ENCODE peak calls at places on chromosomes 1 and 21, in four cellular contexts. W is mesendoderm, N is H9, X is H1. D is an unnamed sample.

GRCh38 chr1:30523055-30524020 is 200.0 kb downstream of the MATN1 start:
- DNase-seq in W (no peak), N (no peak), X (no peak), D (peak)

GRCh38 chr1:36352910-36353878 is 29.7 kb upstream of the EVA1B start:
- DNase-seq in W (no peak), N (no peak), X (no peak), D (peak)

GRCh38 chr1:30164693-30165092 is 558.7 kb downstream of the MATN1 start:
- DNase-seq in W (no peak), N (no peak), X (no peak), D (no peak)

GRCh38 chr21:17925000-17925610 is 105.9 kb upstream of the C21orf91 start:
- DNase-seq in W (peak), N (peak), X (no peak), D (peak)

GRCh38 chr21:29287383-29287782 is 11.3 kb upstream of the BACH1 start:
- DNase-seq in W (no peak), N (no peak), X (no peak), D (peak)

GRCh38 chr1:179978199-179979079 is 23.8 kb downstream of the CEP350 start:
- DNase-seq in W (no peak), N (no peak), X (no peak), D (no peak)

GRCh38 chr1:19405761-19406481 is 79.4 kb downstream of the CAPZB start:
- DNase-seq in W (no peak), N (no peak), X (no peak), D (peak)

GRCh38 chr1:216193839-216194443 is 229.3 kb downstream of the USH2A start:
- DNase-seq in W (peak), N (peak), X (no peak), D (no peak)

GRCh38 chr1:43285269-43285986 is at the start of gene C1orf210:
- DNase-seq in W (peak), N (peak), X (peak), D (no peak)

GRCh38 chr1:14403961-14404645 is 194.4 kb upstream of the KAZN start:
- DNase-seq in W (no peak), N (peak), X (no peak), D (no peak)

GRCh38 chr1:11893907-11894251 is 32.3 kb downstream of the KIAA2013 start:
- DNase-seq in W (peak), N (peak), X (no peak), D (peak)

GRCh38 chr1:222279591-222279990 is 268.3 kb downstream of the HHIPL2 start:
- DNase-seq in W (no peak), N (no peak), X (no peak), D (no peak)

GRCh38 chr1:205963352-205963751 is 20.1 kb upstream of the SLC26A9 start:
- DNase-seq in W (no peak), N (no peak), X (no peak), D (peak)

GRCh38 chr1:167658574-167659328 is 28.7 kb downstream of the RCSD1 start:
- DNase-seq in W (no peak), N (no peak), X (no peak), D (no peak)

GRCh38 chr1:1596493-1597274 is 3.3 kb downstream of the FNDC10 start:
- DNase-seq in W (no peak), N (no peak), X (no peak), D (no peak)

GRCh38 chr1:153696741-153697140 is 18.3 kb downstream of the NPR1 start:
- DNase-seq in W (no peak), N (no peak), X (no peak), D (no peak)

GRCh38 chr1:202127836-202128622 is 5.3 kb downstream of the GPR37L1 start:
- DNase-seq in W (no peak), N (no peak), X (no peak), D (no peak)

GRCh38 chr1:2547210-2548067 is 8.7 kb upstream of the TNFRSF14 start:
- DNase-seq in W (no peak), N (no peak), X (no peak), D (no peak)

GRCh38 chr1:207181838-207182237 is 77.8 kb downstream of the C4BPA start:
- DNase-seq in W (peak), N (no peak), X (no peak), D (no peak)

GRCh38 chr1:3668585-3669300 is 16.4 kb downstream of the TP73 start:
- DNase-seq in W (peak), N (peak), X (no peak), D (no peak)

GRCh38 chr1:109509176-109510134 is at the start of gene AMIGO1:
- DNase-seq in W (peak), N (peak), X (no peak), D (peak)

GRCh38 chr1:176512966-176513365 is 50.0 kb downstream of the PAPPA2 start:
- DNase-seq in W (no peak), N (no peak), X (no peak), D (no peak)

GRCh38 chr1:226309398-226310122 is 596 bp upstream of the LIN9 start:
- DNase-seq in W (peak), N (no peak), X (no peak), D (no peak)

GRCh38 chr21:44736291-44737004 is 25.1 kb upstream of the TSPEAR start:
- DNase-seq in W (no peak), N (peak), X (no peak), D (no peak)

GRCh38 chr1:153535664-153536585 is at the start of gene S100A6:
- DNase-seq in W (no peak), N (no peak), X (no peak), D (peak)

GRCh38 chr1:231817813-231818212 is 191.2 kb downstream of the DISC1 start:
- DNase-seq in W (no peak), N (no peak), X (no peak), D (peak)

GRCh38 chr1:3306583-3307285 is 147.7 kb upstream of the ARHGEF16 start:
- DNase-seq in W (no peak), N (no peak), X (no peak), D (peak)

GRCh38 chr1:244104309-244105060 is 53.4 kb downstream of the ZBTB18 start:
- DNase-seq in W (peak), N (no peak), X (no peak), D (peak)

GRCh38 chr1:170407601-170408000 is 124.4 kb upstream of the GORAB start:
- DNase-seq in W (no peak), N (no peak), X (no peak), D (peak)

GRCh38 chr1:3675436-3675835 is 23.1 kb downstream of the TP73 start:
- DNase-seq in W (no peak), N (no peak), X (no peak), D (no peak)

GRCh38 chr1:2248854-2249558 is 20.9 kb downstream of the SKI start:
- DNase-seq in W (no peak), N (peak), X (no peak), D (no peak)

GRCh38 chr1:230317823-230318819 is 108.0 kb downstream of the PGBD5 start:
- DNase-seq in W (no peak), N (no peak), X (no peak), D (no peak)

GRCh38 chr1:203173566-203173965 is 2.1 kb downstream of the MYBPH start:
- DNase-seq in W (peak), N (no peak), X (no peak), D (no peak)

GRCh38 chr1:201842472-201843020 is 13.6 kb downstream of the IPO9 start:
- DNase-seq in W (peak), N (no peak), X (no peak), D (no peak)

GRCh38 chr1:236064674-236065508 is at the start of gene NID1:
- DNase-seq in W (peak), N (peak), X (peak), D (peak)

GRCh38 chr1:161180643-161181042 is 3.3 kb upstream of the B4GALT3 start:
- DNase-seq in W (peak), N (no peak), X (no peak), D (no peak)

GRCh38 chr1:232472485-232473041 is 157.4 kb downstream of the SIPA1L2 start:
- DNase-seq in W (no peak), N (no peak), X (no peak), D (peak)

GRCh38 chr1:8699679-8700078 is 117.8 kb downstream of the RERE start:
- DNase-seq in W (no peak), N (no peak), X (no peak), D (no peak)
- H3K4ac ChIP-seq in W (no peak), N (no peak), X (no peak), D (no peak)

GRCh38 chr21:35426897-35427296 is 377.8 kb upstream of the RUNX1 start:
- DNase-seq in W (no peak), N (no peak), X (no peak), D (no peak)
- H3K56ac ChIP-seq in W (no peak), N (no peak), X (no peak), D (no peak)

GRCh38 chr1:209370616-209371015 is 212.9 kb upstream of the CAMK1G start:
- DNase-seq in W (no peak), N (no peak), X (no peak), D (no peak)

GRCh38 chr1:209367031-209367813 is 216.3 kb upstream of the CAMK1G start:
- DNase-seq in W (no peak), N (no peak), X (no peak), D (peak)

GRCh38 chr1:209363112-209363511 is 220.4 kb upstream of the CAMK1G start:
- DNase-seq in W (no peak), N (peak), X (no peak), D (no peak)

GRCh38 chr1:209364716-209365115 is 218.8 kb upstream of the CAMK1G start:
- DNase-seq in W (no peak), N (no peak), X (no peak), D (no peak)

GRCh38 chr1:209368864-209369598 is 214.5 kb upstream of the CAMK1G start:
- DNase-seq in W (no peak), N (no peak), X (no peak), D (peak)
- H3K4ac ChIP-seq in W (no peak), N (no peak), X (no peak), D (peak)

GRCh38 chr1:98405581-98406059 is 255.9 kb upstream of the SNX7 start:
- DNase-seq in W (no peak), N (no peak), X (no peak), D (no peak)

GRCh38 chr1:98406346-98407088 is 255.0 kb upstream of the SNX7 start:
- DNase-seq in W (no peak), N (no peak), X (no peak), D (no peak)

DNA sequence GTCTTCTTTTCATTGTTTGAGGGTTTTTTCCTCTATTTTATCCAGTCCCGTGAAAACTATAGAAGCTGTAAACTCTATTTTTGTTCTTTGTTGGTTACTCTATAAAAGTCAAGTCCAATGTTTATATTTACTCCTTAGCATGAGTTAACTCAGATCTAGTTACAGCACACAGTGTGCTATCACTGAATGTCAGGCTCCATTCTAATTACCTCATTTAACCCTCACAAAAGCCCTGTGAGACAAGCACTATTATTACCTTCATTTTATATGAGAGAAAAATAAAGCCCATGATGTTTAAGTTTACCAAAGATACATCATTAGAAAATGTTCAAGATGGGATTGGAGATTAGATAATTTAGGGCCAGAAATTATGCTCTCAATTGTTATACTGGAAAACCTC is 251.4 kb upstream of the SNX7 start:
- DNase-seq in W (no peak), N (no peak), X (no peak), D (no peak)
- H3K56ac ChIP-seq in W (no peak), N (no peak), X (no peak), D (no peak)

GRCh38 chr1:195328681-195329080 is 1279.6 kb downstream of the KCNT2 start:
- DNase-seq in W (no peak), N (no peak), X (no peak), D (no peak)
- H3K4ac ChIP-seq in W (no peak), N (no peak), X (no peak), D (no peak)

DNA sequence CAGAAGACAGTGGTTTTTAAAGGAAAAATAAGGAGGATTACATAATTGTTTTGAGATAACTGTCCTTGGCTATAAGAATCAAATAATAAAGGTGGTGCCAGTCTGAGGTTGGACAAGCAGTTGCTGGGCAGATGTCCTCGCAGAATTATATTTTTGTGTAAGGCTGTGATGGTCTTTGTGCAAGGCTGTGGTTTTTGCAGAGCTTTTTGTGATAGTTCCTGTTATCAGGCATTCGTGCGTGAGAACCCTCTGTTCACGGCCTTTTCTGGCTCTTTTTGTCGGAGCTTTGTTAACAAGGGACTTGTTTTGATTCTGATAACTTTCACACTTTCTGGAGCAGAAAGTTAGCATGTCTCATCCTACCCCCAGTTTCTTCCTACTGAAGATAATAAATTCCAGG is 33.4 kb downstream of the SH3BP5L start:
- DNase-seq in W (no peak), N (no peak), X (no peak), D (no peak)
- H3K56ac ChIP-seq in W (no peak), N (no peak), X (no peak), D (no peak)

GRCh38 chr1:26411624-26412074 is 1.0 kb downstream of the LIN28A start:
- DNase-seq in W (peak), N (peak), X (no peak), D (no peak)

GRCh38 chr1:26412180-26412840 is 1.7 kb downstream of the LIN28A start:
- DNase-seq in W (peak), N (peak), X (no peak), D (no peak)

GRCh38 chr1:26409191-26409751 is 1.3 kb upstream of the LIN28A start:
- DNase-seq in W (peak), N (peak), X (no peak), D (no peak)

GRCh38 chr1:26410706-26411623 is at the start of gene LIN28A:
- DNase-seq in W (peak), N (no peak), X (no peak), D (no peak)

DNA sequence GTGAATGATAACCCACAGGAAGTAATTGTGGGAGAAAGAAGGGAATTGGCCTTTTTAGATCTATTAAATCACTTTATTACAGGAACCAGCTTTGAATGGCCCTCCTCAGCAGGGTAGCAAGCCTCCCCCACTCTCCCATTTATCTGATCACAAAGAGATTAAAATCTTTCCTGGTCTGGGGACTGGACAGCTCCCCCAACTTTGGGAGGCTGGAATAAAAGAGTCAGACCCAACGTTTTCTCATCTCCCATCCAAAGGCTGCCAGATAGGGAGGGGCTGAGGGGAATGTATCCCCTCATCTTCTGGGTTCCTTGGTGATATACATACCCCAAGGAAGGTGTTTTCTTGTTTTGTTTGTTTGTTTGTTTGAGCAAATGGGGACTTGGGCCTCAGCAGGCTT is 2.4 kb downstream of the LIN28A start:
- DNase-seq in W (peak), N (no peak), X (no peak), D (no peak)
- H3K4ac ChIP-seq in W (peak), N (no peak), X (peak), D (no peak)

GRCh38 chr1:41880261-41880660 is 38.5 kb downstream of the HIVEP3 start:
- DNase-seq in W (no peak), N (no peak), X (no peak), D (peak)
- H3K56ac ChIP-seq in W (no peak), N (no peak), X (no peak), D (no peak)

DNA sequence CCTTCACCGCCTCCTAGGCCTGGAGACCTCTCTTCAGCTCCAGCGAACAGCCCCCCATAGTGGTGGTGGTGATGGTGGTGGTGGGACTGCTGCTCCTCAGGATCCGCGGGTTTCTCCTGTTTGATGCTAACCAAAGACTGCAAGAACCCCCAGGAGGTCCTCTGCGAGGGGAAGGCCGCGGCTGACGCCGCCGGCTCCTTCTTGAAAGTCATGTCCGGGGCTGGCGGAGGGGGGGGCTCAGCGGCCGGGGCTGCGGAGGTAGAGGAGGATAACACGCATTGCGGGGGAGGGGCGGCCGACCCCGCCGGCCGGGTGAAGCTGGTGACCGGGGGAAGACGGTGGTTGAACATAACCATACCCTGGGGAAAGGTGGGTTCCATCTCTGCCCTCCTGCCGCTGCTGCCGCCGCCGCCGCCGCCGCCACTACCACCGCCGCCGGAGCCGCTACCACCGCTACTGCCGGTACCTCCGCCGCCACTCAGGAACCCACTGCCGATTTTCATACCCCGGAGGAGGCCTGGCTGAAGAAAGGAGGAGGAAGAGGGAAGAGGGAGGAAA is 554 bp downstream of the ZNF281 start:
- DNase-seq in W (peak), N (peak), X (no peak), D (peak)
- H3K4ac ChIP-seq in W (peak), N (peak), X (peak), D (peak)

GRCh38 chr1:58660105-58660504 is 39.8 kb downstream of the MYSM1 start:
- DNase-seq in W (no peak), N (no peak), X (no peak), D (no peak)
- H3K56ac ChIP-seq in W (no peak), N (no peak), X (no peak), D (no peak)